ENCODE peak calls at places on chromosomes 1 and 21, in seven cellular contexts. S is transverse colon; L is CD8-positive, alpha-beta memory T cell; B is cardiac muscle cell; J is tibial nerve; E is IMR-90; X is upper lobe of right lung. K is an unnamed sample.
A peak's percentile ranks its signal among the peaks of the same experiment; 100 is the strongest.

GRCh38 chr1:201284636-201285035 is 1.3 kb downstream of the PKP1 start:
- DNase-seq in L (no peak), X (no peak), J (no peak), E (no peak), B (no peak), S (no peak), K (no peak)

GRCh38 chr1:183069562-183070216 is 46.5 kb downstream of the LAMC1 start:
- DNase-seq in J (no peak), E (no peak), B (no peak), S (no peak), L (no peak), X (no peak), K (no peak)

GRCh38 chr21:37338671-37339526 is 27.7 kb upstream of the DYRK1A start:
- DNase-seq in S (no peak), L (no peak), B (peak; percentile 96), E (peak; percentile 92), X (no peak), J (no peak), K (no peak)

GRCh38 chr1:105492941-105493340 is 1563.5 kb upstream of the PRMT6 start:
- DNase-seq in X (no peak), E (no peak), B (no peak), J (no peak), L (no peak), S (no peak), K (no peak)

GRCh38 chr1:70436617-70437236 is 25.7 kb downstream of the CTH start:
- DNase-seq in B (peak; percentile 29), J (no peak), L (no peak), S (no peak), E (peak; percentile 43), X (no peak), K (no peak)

GRCh38 chr1:100793661-100794060 is 74.1 kb downstream of the VCAM1 start:
- DNase-seq in J (no peak), B (no peak), S (no peak), X (no peak), L (no peak), E (no peak), K (no peak)

GRCh38 chr21:20729376-20729775 is 268.8 kb upstream of the NCAM2 start:
- DNase-seq in E (no peak), L (no peak), X (no peak), S (no peak), B (peak; percentile 6), J (no peak), K (no peak)

GRCh38 chr1:192747305-192747704 is 61.5 kb upstream of the RGS2 start:
- DNase-seq in B (peak; percentile 58), E (peak; percentile 74), J (no peak), X (no peak), L (no peak), S (no peak), K (no peak)

GRCh38 chr1:79259390-79260336 is 253.1 kb upstream of the ADGRL4 start:
- DNase-seq in S (no peak), L (no peak), B (peak; percentile 67), X (no peak), J (no peak), E (peak; percentile 59), K (no peak)

GRCh38 chr1:7890853-7891252 is 38.0 kb upstream of the UTS2 start:
- DNase-seq in E (no peak), B (no peak), S (no peak), L (no peak), J (no peak), X (no peak), K (no peak)

GRCh38 chr1:94949681-94950661 is 23.1 kb upstream of the CNN3 start:
- DNase-seq in E (peak; percentile 85), B (peak; percentile 63), J (no peak), X (no peak), S (peak; percentile 19), L (no peak), K (no peak)

DNA sequence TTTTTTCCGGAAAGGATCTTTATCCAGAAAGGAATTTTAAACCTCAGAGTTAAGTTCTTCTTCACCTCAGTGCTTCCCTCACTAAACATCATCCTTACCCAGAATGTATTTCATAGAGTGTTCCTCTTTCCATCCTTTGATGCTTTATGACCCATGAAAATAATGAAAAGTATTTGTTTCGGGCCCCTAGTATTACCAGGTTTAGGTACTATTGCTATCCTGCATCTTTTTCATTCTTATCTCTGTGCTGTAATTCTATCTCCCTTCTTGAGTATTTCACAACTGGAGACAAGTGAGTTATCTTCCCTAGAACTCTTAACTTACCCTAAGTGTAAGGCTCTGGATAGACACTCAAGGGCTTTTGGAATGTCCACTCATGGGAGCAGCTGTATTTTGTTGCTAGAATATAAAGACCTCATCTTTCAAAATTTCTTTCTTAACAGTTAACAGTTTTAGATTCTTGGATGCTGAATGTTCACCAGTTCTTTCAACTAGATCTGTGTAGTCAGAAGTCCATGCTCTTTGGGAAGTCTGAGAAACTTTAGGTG is 26.2 kb downstream of the UCK2 start:
- DNase-seq in L (no peak), E (peak; percentile 62), B (no peak), X (no peak), S (no peak), J (no peak), K (no peak)
- H3K4me1 ChIP-seq in L (peaks cover 8% of the 10 kb centered on the region), E (peaks cover 25% of the 10 kb centered on the region), B (peaks cover 28% of the 10 kb centered on the region), X (peaks cover 7% of the 10 kb centered on the region), S (peaks cover 10% of the 10 kb centered on the region), J (peaks cover 4% of the 10 kb centered on the region), K (peaks cover 46% of the 10 kb centered on the region)

DNA sequence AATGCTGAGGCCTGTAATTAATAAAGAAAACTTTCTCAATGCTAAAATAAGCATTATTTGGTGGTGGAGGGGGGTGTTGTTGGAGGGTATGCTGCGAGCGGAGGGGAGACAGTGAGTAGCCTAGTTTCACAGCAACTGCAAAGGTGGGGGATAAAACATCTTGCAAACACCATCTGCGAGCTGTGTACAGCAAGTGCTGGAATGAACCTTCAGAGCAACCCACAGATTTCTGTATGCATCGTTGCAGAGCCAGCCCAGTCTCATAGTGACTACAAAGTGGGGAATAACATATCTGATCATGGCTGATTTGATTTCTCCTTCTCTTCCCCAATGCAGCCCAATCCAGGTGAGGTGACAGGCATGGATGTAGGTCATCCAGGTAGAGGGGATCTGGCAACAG is 80.7 kb upstream of the COG2 start:
- DNase-seq in J (no peak), E (no peak), X (no peak), B (no peak), S (no peak), L (no peak), K (no peak)
- H3K4me1 ChIP-seq in J (no peaks in the 10 kb centered on the region), E (no peaks in the 10 kb centered on the region), X (no peaks in the 10 kb centered on the region), B (no peaks in the 10 kb centered on the region), S (no peaks in the 10 kb centered on the region), L (no peaks in the 10 kb centered on the region), K (no peaks in the 10 kb centered on the region)

GRCh38 chr1:203270448-203270847 is 34.9 kb upstream of the BTG2 start:
- DNase-seq in E (no peak), J (no peak), L (no peak), B (no peak), X (no peak), S (no peak), K (no peak)
- H3K4me1 ChIP-seq in E (peaks cover 5% of the 10 kb centered on the region), J (peaks cover 28% of the 10 kb centered on the region), L (peaks cover 54% of the 10 kb centered on the region), B (peaks cover 11% of the 10 kb centered on the region), X (peaks cover 35% of the 10 kb centered on the region), S (peaks cover 27% of the 10 kb centered on the region), K (peaks cover 22% of the 10 kb centered on the region)

GRCh38 chr1:63653971-63654370 is 60.8 kb downstream of the PGM1 start:
- DNase-seq in B (no peak), S (no peak), J (no peak), E (no peak), L (no peak), X (no peak), K (no peak)

GRCh38 chr1:63648689-63649088 is 55.5 kb downstream of the PGM1 start:
- DNase-seq in E (no peak), S (no peak), B (no peak), L (no peak), J (no peak), X (no peak), K (no peak)

GRCh38 chr1:63645301-63645700 is 52.1 kb downstream of the PGM1 start:
- DNase-seq in X (no peak), S (no peak), J (no peak), L (no peak), B (peak; percentile 40), E (peak; percentile 20), K (no peak)

GRCh38 chr1:63651110-63651776 is 58.0 kb downstream of the PGM1 start:
- DNase-seq in B (peak; percentile 70), L (no peak), X (no peak), E (peak; percentile 67), J (no peak), S (no peak), K (no peak)
- H3K4me1 ChIP-seq in B (peaks cover 19% of the 10 kb centered on the region), L (peaks cover 22% of the 10 kb centered on the region), X (no peaks in the 10 kb centered on the region), E (no peaks in the 10 kb centered on the region), J (no peaks in the 10 kb centered on the region), S (no peaks in the 10 kb centered on the region), K (no peaks in the 10 kb centered on the region)

DNA sequence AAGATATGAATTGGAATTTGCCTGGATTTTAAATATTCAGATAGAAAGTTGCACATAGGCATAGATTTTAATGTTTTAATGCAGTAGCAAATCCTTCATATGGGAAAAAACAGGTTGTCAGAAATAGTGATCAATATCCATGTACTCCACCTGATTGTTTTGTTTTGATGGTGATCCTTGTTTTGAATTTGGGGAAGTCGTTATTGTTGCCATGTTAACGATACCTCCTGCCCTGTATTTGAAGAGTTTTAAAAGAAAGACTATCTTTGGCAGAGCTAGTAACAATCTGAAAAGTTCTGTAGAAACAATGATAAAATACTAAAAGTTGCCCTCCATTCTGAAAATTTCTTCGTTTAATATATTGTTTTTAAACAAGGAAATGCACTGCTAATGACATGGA is 1.1 kb downstream of the CEP350 start:
- DNase-seq in X (no peak), S (no peak), J (no peak), B (no peak), L (no peak), E (no peak), K (no peak)
- H3K4me1 ChIP-seq in X (peaks cover 32% of the 10 kb centered on the region), S (peaks cover 17% of the 10 kb centered on the region), J (peaks cover 20% of the 10 kb centered on the region), B (peaks cover 7% of the 10 kb centered on the region), L (peaks cover 42% of the 10 kb centered on the region), E (peaks cover 2% of the 10 kb centered on the region), K (peaks cover 23% of the 10 kb centered on the region)

GRCh38 chr1:51620470-51620869 is 3.6 kb downstream of the OSBPL9 start:
- DNase-seq in S (no peak), J (no peak), E (no peak), X (no peak), L (no peak), B (no peak), K (no peak)
- H3K4me1 ChIP-seq in S (peaks cover 13% of the 10 kb centered on the region), J (peaks cover 46% of the 10 kb centered on the region), E (peaks cover 3% of the 10 kb centered on the region), X (peaks cover 34% of the 10 kb centered on the region), L (peaks cover 21% of the 10 kb centered on the region), B (peaks cover 13% of the 10 kb centered on the region), K (peaks cover 3% of the 10 kb centered on the region)

GRCh38 chr1:10059329-10059691 is 26.6 kb downstream of the UBE4B start:
- DNase-seq in E (no peak), B (no peak), J (no peak), L (no peak), X (no peak), S (no peak), K (no peak)
- H3K4me1 ChIP-seq in E (peaks cover 6% of the 10 kb centered on the region), B (peaks cover 12% of the 10 kb centered on the region), J (peaks cover 4% of the 10 kb centered on the region), L (no peaks in the 10 kb centered on the region), X (peaks cover 18% of the 10 kb centered on the region), S (no peaks in the 10 kb centered on the region), K (peaks cover 3% of the 10 kb centered on the region)